ENCODE peak calls at places on chromosome 2, in six cellular contexts. One of them, this sample, is unnamed.

GRCh38 chr2:234111523-234111922 is 61.0 kb downstream of the SPP2 start:
- DNase-seq in adipocyte: peak; percentile 32
- DNase-seq in body of pancreas: no peak
- DNase-seq in GM12865: no peak
- DNase-seq in K562: no peak
- DNase-seq in CD8-positive, alpha-beta T cell: no peak
- DNase-seq in this sample: peak; percentile 96

GRCh38 chr2:12685145-12685544 is 31.6 kb upstream of the TRIB2 start:
- DNase-seq in adipocyte: no peak
- DNase-seq in body of pancreas: no peak
- DNase-seq in GM12865: no peak
- DNase-seq in K562: no peak
- DNase-seq in CD8-positive, alpha-beta T cell: no peak
- DNase-seq in this sample: no peak

GRCh38 chr2:174350018-174350417 is 15.3 kb downstream of the SP9 start:
- DNase-seq in GM12865: no peak
- DNase-seq in body of pancreas: no peak
- DNase-seq in K562: no peak
- DNase-seq in adipocyte: peak; percentile 43
- DNase-seq in CD8-positive, alpha-beta T cell: no peak
- DNase-seq in this sample: no peak

GRCh38 chr2:186517090-186517489 is 31.0 kb downstream of the ZC3H15 start:
- DNase-seq in adipocyte: peak; percentile 42
- DNase-seq in CD8-positive, alpha-beta T cell: no peak
- DNase-seq in K562: no peak
- DNase-seq in GM12865: no peak
- DNase-seq in body of pancreas: no peak
- DNase-seq in this sample: no peak

GRCh38 chr2:15748736-15749323 is 157.2 kb downstream of the DDX1 start:
- DNase-seq in body of pancreas: no peak
- DNase-seq in adipocyte: no peak
- DNase-seq in GM12865: peak; percentile 54
- DNase-seq in CD8-positive, alpha-beta T cell: no peak
- DNase-seq in K562: peak; percentile 78
- DNase-seq in this sample: peak; percentile 28

GRCh38 chr2:47654790-47655562 is 128.0 kb upstream of the MSH6 start:
- DNase-seq in adipocyte: no peak
- DNase-seq in K562: no peak
- DNase-seq in GM12865: peak; percentile 87
- DNase-seq in CD8-positive, alpha-beta T cell: no peak
- DNase-seq in body of pancreas: no peak
- DNase-seq in this sample: peak; percentile 46

GRCh38 chr2:69645026-69645425 is 1.5 kb upstream of the AAK1 start:
- DNase-seq in GM12865: peak; percentile 43
- DNase-seq in body of pancreas: no peak
- DNase-seq in CD8-positive, alpha-beta T cell: peak; percentile 49
- DNase-seq in K562: peak; percentile 19
- DNase-seq in adipocyte: peak; percentile 31
- DNase-seq in this sample: no peak

GRCh38 chr2:68059769-68060525 is 2.9 kb downstream of the C1D start:
- DNase-seq in CD8-positive, alpha-beta T cell: no peak
- DNase-seq in K562: no peak
- DNase-seq in GM12865: no peak
- DNase-seq in adipocyte: no peak
- DNase-seq in body of pancreas: no peak
- DNase-seq in this sample: no peak

GRCh38 chr2:71100195-71100964 is 29.6 kb downstream of the MCEE start:
- DNase-seq in GM12865: peak; percentile 58
- DNase-seq in adipocyte: peak; percentile 59
- DNase-seq in CD8-positive, alpha-beta T cell: peak; percentile 44
- DNase-seq in body of pancreas: peak; percentile 69
- DNase-seq in K562: peak; percentile 85
- DNase-seq in this sample: peak; percentile 57

GRCh38 chr2:11433875-11434274 is 32.1 kb downstream of the E2F6 start:
- DNase-seq in GM12865: no peak
- DNase-seq in adipocyte: no peak
- DNase-seq in CD8-positive, alpha-beta T cell: no peak
- DNase-seq in body of pancreas: no peak
- DNase-seq in K562: no peak
- DNase-seq in this sample: no peak

GRCh38 chr2:104939570-104940235 is 85.8 kb downstream of the POU3F3 start:
- DNase-seq in GM12865: no peak
- DNase-seq in CD8-positive, alpha-beta T cell: no peak
- DNase-seq in adipocyte: no peak
- DNase-seq in body of pancreas: peak; percentile 26
- DNase-seq in K562: no peak
- DNase-seq in this sample: no peak

GRCh38 chr2:10254373-10255188 is 48.1 kb upstream of the HPCAL1 start:
- DNase-seq in adipocyte: no peak
- DNase-seq in body of pancreas: no peak
- DNase-seq in K562: peak; percentile 79
- DNase-seq in GM12865: no peak
- DNase-seq in CD8-positive, alpha-beta T cell: no peak
- DNase-seq in this sample: no peak

GRCh38 chr2:196759378-196759706 is 40.1 kb downstream of the GTF3C3 start:
- DNase-seq in body of pancreas: no peak
- DNase-seq in GM12865: no peak
- DNase-seq in CD8-positive, alpha-beta T cell: no peak
- DNase-seq in K562: no peak
- DNase-seq in adipocyte: no peak
- DNase-seq in this sample: no peak

GRCh38 chr2:241931976-241932894 is 62.7 kb downstream of the RTP5 start:
- DNase-seq in adipocyte: no peak
- DNase-seq in K562: no peak
- DNase-seq in CD8-positive, alpha-beta T cell: no peak
- DNase-seq in body of pancreas: no peak
- DNase-seq in GM12865: no peak
- DNase-seq in this sample: no peak

GRCh38 chr2:241935314-241935713 is 65.8 kb downstream of the RTP5 start:
- DNase-seq in CD8-positive, alpha-beta T cell: no peak
- DNase-seq in GM12865: no peak
- DNase-seq in K562: peak; percentile 15
- DNase-seq in adipocyte: peak; percentile 79
- DNase-seq in body of pancreas: no peak
- DNase-seq in this sample: peak; percentile 8

GRCh38 chr2:241932895-241933174 is 63.3 kb downstream of the RTP5 start:
- DNase-seq in GM12865: no peak
- DNase-seq in K562: no peak
- DNase-seq in adipocyte: no peak
- DNase-seq in body of pancreas: peak; percentile 38
- DNase-seq in CD8-positive, alpha-beta T cell: no peak
- DNase-seq in this sample: no peak

GRCh38 chr2:241931084-241931975 is 61.8 kb downstream of the RTP5 start:
- DNase-seq in CD8-positive, alpha-beta T cell: no peak
- DNase-seq in GM12865: no peak
- DNase-seq in body of pancreas: no peak
- DNase-seq in K562: no peak
- DNase-seq in adipocyte: no peak
- DNase-seq in this sample: no peak

GRCh38 chr2:241933175-241933911 is 63.8 kb downstream of the RTP5 start:
- DNase-seq in adipocyte: peak; percentile 56
- DNase-seq in body of pancreas: peak; percentile 67
- DNase-seq in K562: no peak
- DNase-seq in CD8-positive, alpha-beta T cell: no peak
- DNase-seq in GM12865: no peak
- DNase-seq in this sample: no peak
- H3K4me3 ChIP-seq in adipocyte: no peak overlapping the region
- H3K4me3 ChIP-seq in body of pancreas: no peak overlapping the region
- H3K4me3 ChIP-seq in K562: no peak overlapping the region
- H3K4me3 ChIP-seq in CD8-positive, alpha-beta T cell: no peak overlapping the region
- H3K4me3 ChIP-seq in GM12865: no peak overlapping the region
- H3K4me3 ChIP-seq in this sample: no peak overlapping the region

GRCh38 chr2:130756041-130756720 is 841 bp downstream of the AMER3 start:
- DNase-seq in CD8-positive, alpha-beta T cell: no peak
- DNase-seq in adipocyte: peak; percentile 14
- DNase-seq in GM12865: no peak
- DNase-seq in body of pancreas: no peak
- DNase-seq in K562: peak; percentile 78
- DNase-seq in this sample: no peak
- H3K4me3 ChIP-seq in CD8-positive, alpha-beta T cell: no peak overlapping the region
- H3K4me3 ChIP-seq in adipocyte: no peak overlapping the region
- H3K4me3 ChIP-seq in GM12865: no peak overlapping the region
- H3K4me3 ChIP-seq in body of pancreas: peak overlapping the region; percentile 63
- H3K4me3 ChIP-seq in K562: no peak overlapping the region
- H3K4me3 ChIP-seq in this sample: peak overlapping the region; percentile 36

DNA sequence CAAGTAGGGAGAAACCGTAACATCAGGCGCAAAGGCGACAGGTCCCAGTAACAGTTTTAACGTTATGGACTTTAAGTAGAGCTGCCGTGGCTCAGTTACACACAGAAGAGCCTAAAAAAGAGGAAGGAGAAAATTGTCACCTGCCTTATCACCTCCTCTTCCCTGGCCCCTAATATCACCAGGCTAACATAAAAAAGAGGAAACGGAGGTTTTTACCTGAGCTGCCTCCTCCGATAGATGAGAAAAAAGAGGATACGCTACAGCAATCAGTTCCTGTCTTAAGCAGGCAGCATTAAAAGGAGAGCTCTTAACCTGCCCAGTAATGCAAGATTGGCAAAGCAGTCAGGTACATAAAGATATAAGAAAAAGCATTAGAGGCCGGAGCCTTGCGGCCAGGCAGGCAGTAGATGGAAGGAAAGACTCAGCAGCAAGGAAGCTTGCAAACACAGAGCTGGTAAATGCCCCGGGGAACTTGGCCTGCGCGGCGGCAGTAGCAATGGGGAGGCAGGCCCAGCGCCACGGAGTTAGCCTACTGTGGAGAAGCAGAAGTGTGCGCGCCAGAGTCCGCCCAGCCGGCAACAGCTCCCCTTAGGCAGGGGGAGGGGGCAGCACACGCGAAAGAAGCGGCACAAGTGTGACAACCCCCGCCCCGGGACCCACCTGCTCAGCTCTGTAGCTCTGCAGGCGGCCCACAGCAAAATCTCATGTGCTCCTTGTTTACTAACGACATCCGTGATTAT is 116.3 kb upstream of the SCN7A start:
- DNase-seq in K562: no peak
- DNase-seq in body of pancreas: no peak
- DNase-seq in adipocyte: no peak
- DNase-seq in GM12865: no peak
- DNase-seq in CD8-positive, alpha-beta T cell: no peak
- DNase-seq in this sample: no peak
- H3K4me3 ChIP-seq in K562: no peak overlapping the region
- H3K4me3 ChIP-seq in body of pancreas: no peak overlapping the region
- H3K4me3 ChIP-seq in adipocyte: peak overlapping the region; percentile 44
- H3K4me3 ChIP-seq in GM12865: no peak overlapping the region
- H3K4me3 ChIP-seq in CD8-positive, alpha-beta T cell: no peak overlapping the region
- H3K4me3 ChIP-seq in this sample: no peak overlapping the region

DNA sequence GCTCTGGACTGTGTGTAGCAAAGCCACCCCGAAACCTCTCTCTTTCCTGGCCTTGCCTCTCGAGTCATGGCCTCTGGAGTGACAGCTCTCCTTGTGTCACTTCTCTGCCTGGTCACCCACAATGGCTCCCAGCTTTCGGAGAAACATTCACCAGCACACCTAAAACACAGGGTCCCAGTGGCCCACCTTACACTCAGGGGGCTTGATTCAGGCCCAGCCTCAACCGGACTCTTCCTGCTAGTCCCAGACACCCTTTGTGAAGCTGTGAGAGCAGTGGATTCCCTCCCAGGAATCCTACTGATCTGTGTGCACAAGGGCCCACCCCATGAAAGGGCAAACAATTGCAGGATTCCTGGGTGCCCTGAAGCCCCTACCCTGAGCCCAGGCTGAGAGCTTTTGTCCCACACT is 137.2 kb upstream of the HAAO start:
- DNase-seq in adipocyte: no peak
- DNase-seq in CD8-positive, alpha-beta T cell: no peak
- DNase-seq in body of pancreas: no peak
- DNase-seq in K562: no peak
- DNase-seq in GM12865: no peak
- DNase-seq in this sample: no peak
- H3K4me3 ChIP-seq in adipocyte: peak overlapping the region; percentile 8
- H3K4me3 ChIP-seq in CD8-positive, alpha-beta T cell: no peak overlapping the region
- H3K4me3 ChIP-seq in body of pancreas: no peak overlapping the region
- H3K4me3 ChIP-seq in K562: no peak overlapping the region
- H3K4me3 ChIP-seq in GM12865: no peak overlapping the region
- H3K4me3 ChIP-seq in this sample: no peak overlapping the region

GRCh38 chr2:217995741-217996141 is 7.1 kb downstream of the TNS1 start:
- DNase-seq in GM12865: no peak
- DNase-seq in CD8-positive, alpha-beta T cell: no peak
- DNase-seq in K562: no peak
- DNase-seq in adipocyte: peak; percentile 77
- DNase-seq in body of pancreas: peak; percentile 80
- DNase-seq in this sample: no peak
- H3K4me3 ChIP-seq in GM12865: no peak overlapping the region
- H3K4me3 ChIP-seq in CD8-positive, alpha-beta T cell: no peak overlapping the region
- H3K4me3 ChIP-seq in K562: no peak overlapping the region
- H3K4me3 ChIP-seq in adipocyte: peak overlapping the region; percentile 69
- H3K4me3 ChIP-seq in body of pancreas: no peak overlapping the region
- H3K4me3 ChIP-seq in this sample: no peak overlapping the region

GRCh38 chr2:66437055-66437454 is 2.1 kb downstream of the MEIS1 start:
- DNase-seq in K562: no peak
- DNase-seq in CD8-positive, alpha-beta T cell: no peak
- DNase-seq in adipocyte: peak; percentile 7
- DNase-seq in GM12865: no peak
- DNase-seq in body of pancreas: no peak
- DNase-seq in this sample: peak; percentile 16
- H3K4me3 ChIP-seq in K562: peak overlapping the region; percentile 50
- H3K4me3 ChIP-seq in CD8-positive, alpha-beta T cell: no peak overlapping the region
- H3K4me3 ChIP-seq in adipocyte: peak overlapping the region; percentile 89
- H3K4me3 ChIP-seq in GM12865: no peak overlapping the region
- H3K4me3 ChIP-seq in body of pancreas: peak overlapping the region; percentile 65
- H3K4me3 ChIP-seq in this sample: peak overlapping the region; percentile 86

GRCh38 chr2:98478861-98479770 is 34.5 kb downstream of the INPP4A start:
- DNase-seq in adipocyte: no peak
- DNase-seq in CD8-positive, alpha-beta T cell: no peak
- DNase-seq in body of pancreas: no peak
- DNase-seq in K562: no peak
- DNase-seq in GM12865: no peak
- DNase-seq in this sample: no peak

GRCh38 chr2:98478088-98478551 is 33.5 kb downstream of the INPP4A start:
- DNase-seq in CD8-positive, alpha-beta T cell: no peak
- DNase-seq in GM12865: no peak
- DNase-seq in body of pancreas: no peak
- DNase-seq in K562: no peak
- DNase-seq in adipocyte: no peak
- DNase-seq in this sample: no peak

GRCh38 chr2:98479959-98480524 is 35.4 kb downstream of the INPP4A start:
- DNase-seq in CD8-positive, alpha-beta T cell: no peak
- DNase-seq in body of pancreas: peak; percentile 79
- DNase-seq in adipocyte: peak; percentile 57
- DNase-seq in K562: no peak
- DNase-seq in GM12865: peak; percentile 79
- DNase-seq in this sample: peak; percentile 99

GRCh38 chr2:98482362-98482761 is 37.7 kb downstream of the INPP4A start:
- DNase-seq in K562: no peak
- DNase-seq in adipocyte: no peak
- DNase-seq in body of pancreas: no peak
- DNase-seq in GM12865: no peak
- DNase-seq in CD8-positive, alpha-beta T cell: no peak
- DNase-seq in this sample: no peak

GRCh38 chr2:98480598-98480997 is 35.9 kb downstream of the INPP4A start:
- DNase-seq in GM12865: no peak
- DNase-seq in CD8-positive, alpha-beta T cell: no peak
- DNase-seq in body of pancreas: no peak
- DNase-seq in K562: no peak
- DNase-seq in adipocyte: no peak
- DNase-seq in this sample: no peak
- H3K4me3 ChIP-seq in GM12865: no peak overlapping the region
- H3K4me3 ChIP-seq in CD8-positive, alpha-beta T cell: no peak overlapping the region
- H3K4me3 ChIP-seq in body of pancreas: no peak overlapping the region
- H3K4me3 ChIP-seq in K562: no peak overlapping the region
- H3K4me3 ChIP-seq in adipocyte: no peak overlapping the region
- H3K4me3 ChIP-seq in this sample: no peak overlapping the region

GRCh38 chr2:80303006-80303741 is 1.4 kb downstream of the LRRTM1 start:
- DNase-seq in CD8-positive, alpha-beta T cell: no peak
- DNase-seq in adipocyte: no peak
- DNase-seq in body of pancreas: no peak
- DNase-seq in K562: no peak
- DNase-seq in GM12865: no peak
- DNase-seq in this sample: no peak
- H3K4me3 ChIP-seq in CD8-positive, alpha-beta T cell: no peak overlapping the region
- H3K4me3 ChIP-seq in adipocyte: peak overlapping the region; percentile 75
- H3K4me3 ChIP-seq in body of pancreas: no peak overlapping the region
- H3K4me3 ChIP-seq in K562: no peak overlapping the region
- H3K4me3 ChIP-seq in GM12865: no peak overlapping the region
- H3K4me3 ChIP-seq in this sample: no peak overlapping the region